ENCODE peak calls at places on chromosome 13, in nine cellular contexts. J is PC-9, T is Caco-2, Z is fibroblast of lung, F is AG10803, O is tibial nerve, K is WERI-Rb-1, Q is mammary epithelial cell, X is upper lobe of left lung. W is an unnamed sample.

GRCh38 chr13:105587786-105588185 is 947.7 kb downstream of the EFNB2 start:
- DNase-seq in J (peak; percentile 48), T (no peak), Z (no peak), F (no peak), O (no peak), K (no peak), Q (peak; percentile 84), X (no peak), W (no peak)

GRCh38 chr13:44759222-44759721 is 183.1 kb upstream of the TSC22D1 start:
- DNase-seq in J (no peak), T (no peak), Z (no peak), F (no peak), O (no peak), K (no peak), Q (peak; percentile 48), X (no peak), W (no peak)

GRCh38 chr13:43364210-43365041 is 341.0 kb downstream of the DNAJC15 start:
- DNase-seq in J (no peak), T (no peak), Z (peak; percentile 47), F (peak; percentile 69), O (no peak), K (no peak), Q (no peak), X (no peak), W (peak; percentile 82)

GRCh38 chr13:84479656-84480055 is 597.4 kb upstream of the SLITRK1 start:
- DNase-seq in J (no peak), T (no peak), Z (no peak), F (no peak), O (no peak), K (no peak), Q (peak; percentile 87), X (no peak), W (no peak)

GRCh38 chr13:61884830-61885229 is 469.2 kb upstream of the PCDH20 start:
- DNase-seq in J (no peak), T (no peak), Z (no peak), F (no peak), O (no peak), K (no peak), Q (no peak), X (no peak), W (no peak)

GRCh38 chr13:109344552-109345157 is 441.7 kb downstream of the IRS2 start:
- DNase-seq in J (no peak), T (no peak), Z (peak; percentile 23), F (peak; percentile 71), O (no peak), K (no peak), Q (peak; percentile 27), X (no peak), W (no peak)

GRCh38 chr13:110559429-110559943 is 2.0 kb downstream of the RAB20 start:
- DNase-seq in J (peak; percentile 84), T (no peak), Z (peak; percentile 58), F (peak; percentile 47), O (no peak), K (no peak), Q (peak; percentile 26), X (peak; percentile 89), W (no peak)

GRCh38 chr13:72181661-72182060 is 314.7 kb upstream of the DACH1 start:
- DNase-seq in J (no peak), T (no peak), Z (no peak), F (no peak), O (no peak), K (no peak), Q (no peak), X (no peak), W (no peak)

GRCh38 chr13:76148926-76149325 is 512.8 kb downstream of the LMO7 start:
- DNase-seq in J (no peak), T (no peak), Z (peak; percentile 70), F (peak; percentile 80), O (no peak), K (no peak), Q (peak; percentile 39), X (no peak), W (no peak)

GRCh38 chr13:32246468-32246867 is 68.7 kb downstream of the ZAR1L start:
- DNase-seq in J (peak; percentile 48), T (peak; percentile 85), Z (peak; percentile 76), F (peak; percentile 59), O (no peak), K (peak; percentile 71), Q (peak; percentile 61), X (peak; percentile 59), W (no peak)

GRCh38 chr13:110525328-110526319 is 35.9 kb downstream of the RAB20 start:
- DNase-seq in J (peak; percentile 90), T (no peak), Z (no peak), F (no peak), O (no peak), K (no peak), Q (no peak), X (peak; percentile 81), W (no peak)

GRCh38 chr13:109840201-109840892 is 54.0 kb upstream of the IRS2 start:
- DNase-seq in J (peak; percentile 94), T (no peak), Z (peak; percentile 15), F (peak; percentile 88), O (no peak), K (peak; percentile 70), Q (peak; percentile 70), X (no peak), W (no peak)

GRCh38 chr13:37929308-37929707 is 59.7 kb upstream of the TRPC4 start:
- DNase-seq in J (no peak), T (no peak), Z (no peak), F (no peak), O (no peak), K (no peak), Q (no peak), X (no peak), W (no peak)

GRCh38 chr13:49657241-49657641 is 28.9 kb downstream of the ARL11 start:
- DNase-seq in J (no peak), T (no peak), Z (no peak), F (no peak), O (no peak), K (peak; percentile 78), Q (no peak), X (no peak), W (no peak)

GRCh38 chr13:53298426-53298825 is 269.8 kb downstream of the OLFM4 start:
- DNase-seq in J (no peak), T (no peak), Z (no peak), F (no peak), O (no peak), K (no peak), Q (no peak), X (no peak), W (no peak)

GRCh38 chr13:32212420-32212819 is 102.7 kb downstream of the ZAR1L start:
- DNase-seq in J (no peak), T (no peak), Z (peak; percentile 92), F (peak; percentile 91), O (no peak), K (no peak), Q (peak; percentile 17), X (no peak), W (no peak)

DNA sequence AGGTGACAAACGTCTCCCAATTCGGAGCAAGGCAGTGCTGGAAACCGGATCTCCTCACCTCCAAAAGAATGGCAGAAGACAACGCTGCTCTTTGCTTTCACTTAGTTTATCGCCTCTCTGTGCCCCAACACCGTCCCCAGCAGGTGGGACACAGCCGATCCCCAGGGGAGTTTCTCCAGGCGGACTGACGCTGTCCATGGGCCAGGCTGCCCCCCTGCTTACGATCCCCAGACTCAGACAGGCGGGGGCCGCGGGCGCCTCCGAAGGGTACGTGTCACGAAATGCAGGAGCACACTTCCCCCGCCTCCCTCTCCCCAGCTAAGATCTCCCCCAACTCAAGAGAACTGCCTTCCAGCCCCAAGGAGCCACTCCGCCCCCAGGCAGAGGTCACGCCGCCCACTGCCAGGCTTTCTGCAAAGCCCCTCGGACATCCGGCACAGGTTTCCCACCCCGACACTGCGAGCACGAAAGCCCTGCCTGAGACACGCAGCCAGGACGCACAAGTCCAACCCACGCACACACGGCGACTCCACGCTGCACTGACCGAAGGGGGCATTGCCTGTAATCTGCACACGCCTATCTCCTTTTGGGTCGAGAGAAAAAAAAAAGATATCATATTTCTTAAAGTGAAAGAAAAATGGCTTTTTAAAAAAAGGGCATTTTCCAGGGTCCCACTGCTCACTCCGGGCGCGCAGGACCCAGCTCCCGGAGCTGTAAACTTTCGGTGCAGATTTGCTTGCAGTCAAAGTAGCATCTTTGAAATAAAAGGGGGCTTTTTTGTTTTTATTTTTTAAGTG is 1.9 kb downstream of the SPRY2 start:
- DNase-seq in J (peak; percentile 51), T (peak; percentile 81), Z (peak; percentile 81), F (peak; percentile 86), O (peak; percentile 55), K (peak; percentile 32), Q (peak; percentile 71), X (peak; percentile 90), W (peak; percentile 93)
- TF ChIP-seq CTCF in J (no peak), T (peak; percentile 43), Z (no peak), F (peak; percentile 48), O (peak; percentile 28), K (no peak), Q (peak; percentile 21), X (no peak), W (no peak)

GRCh38 chr13:39347926-39348901 is 254.8 kb downstream of the LHFPL6 start:
- DNase-seq in J (no peak), T (no peak), Z (no peak), F (no peak), O (no peak), K (no peak), Q (no peak), X (peak; percentile 25), W (no peak)
- H3K4me3 ChIP-seq in J (no peak overlapping the region), T (no peak overlapping the region), Z (no peak overlapping the region), F (no peak overlapping the region), O (no peak overlapping the region), K (no peak overlapping the region), Q (no peak overlapping the region), X (no peak overlapping the region), W (no peak overlapping the region)

DNA sequence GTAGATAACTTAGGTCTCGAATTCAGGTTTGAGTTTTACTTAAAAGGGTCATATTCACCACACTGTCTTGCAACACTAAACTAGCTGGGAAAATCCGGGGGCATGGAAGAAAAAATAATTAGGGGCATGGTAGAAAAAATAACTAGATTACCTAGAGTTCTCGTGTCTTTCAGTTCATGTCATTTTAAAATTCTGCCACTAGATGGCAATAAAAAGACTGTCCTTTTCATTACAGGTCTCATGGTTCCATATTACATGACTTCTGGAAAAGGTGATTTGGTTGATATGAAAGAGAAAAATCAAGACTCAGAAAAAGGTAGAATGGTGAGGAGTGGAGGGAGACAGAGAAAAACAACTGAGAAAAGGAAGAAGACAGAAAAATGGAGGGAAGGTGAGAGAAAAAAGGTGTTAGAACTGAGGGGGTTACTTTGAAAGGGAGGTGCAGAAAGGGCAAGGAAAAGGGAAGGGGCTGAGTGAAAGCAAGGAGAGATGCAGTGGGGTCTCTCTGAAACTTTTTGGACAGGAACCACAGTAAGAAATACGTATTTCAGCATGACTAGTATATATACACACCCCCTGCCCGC is 299.0 kb downstream of the KLF12 start:
- DNase-seq in J (no peak), T (peak; percentile 37), Z (peak; percentile 68), F (peak; percentile 42), O (no peak), K (no peak), Q (peak; percentile 36), X (no peak), W (no peak)
- TF ChIP-seq CTCF in J (peak; percentile 79), T (peak; percentile 42), Z (peak; percentile 44), F (peak; percentile 65), O (peak; percentile 63), K (peak; percentile 13), Q (peak; percentile 61), X (peak; percentile 72), W (peak; percentile 73)

DNA sequence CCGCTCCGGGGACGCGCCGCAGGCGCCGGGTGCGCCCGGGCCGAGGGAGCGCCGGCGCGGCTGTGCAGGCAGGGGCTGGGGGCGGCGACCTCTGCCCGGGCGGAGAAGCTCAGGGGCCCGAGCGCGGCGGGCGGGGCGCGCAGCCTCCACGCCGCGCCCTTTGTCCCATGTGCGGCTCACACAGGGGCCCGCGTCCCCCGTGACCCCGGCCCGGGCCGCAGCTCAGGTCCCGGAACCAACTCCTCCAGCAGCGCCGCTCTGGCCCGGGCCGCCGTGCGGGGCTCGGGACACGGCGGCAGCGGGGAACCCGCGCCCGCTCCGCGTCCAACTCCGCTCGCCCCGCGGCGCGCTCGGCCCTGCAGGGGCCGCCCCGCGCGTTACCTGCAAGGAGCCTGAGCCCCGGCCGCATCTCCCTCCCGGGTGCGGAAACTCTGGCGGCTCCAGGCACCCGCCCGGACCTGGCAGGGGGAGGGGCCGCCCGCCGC is at the start of gene TMTC4:
- DNase-seq in J (no peak), T (peak; percentile 77), Z (no peak), F (no peak), O (no peak), K (no peak), Q (no peak), X (no peak), W (no peak)
- H3K4me3 ChIP-seq in J (peak within 1 kb of the TSS; percentile 67), T (peak within 1 kb of the TSS; percentile 73), Z (peak within 1 kb of the TSS; percentile 72), F (peak within 1 kb of the TSS; percentile 83), O (peak within 1 kb of the TSS; percentile 64), K (peak within 1 kb of the TSS; percentile 84), Q (peak within 1 kb of the TSS; percentile 81), X (peak within 1 kb of the TSS; percentile 98), W (peak within 1 kb of the TSS; percentile 98)